ENCODE peak calls at places on chromosome 17, in four cellular contexts. F is GM23248, B is body of pancreas, D is thyroid gland. M is an unnamed sample. For H3K27me3, the result is how much of the 10 kb centered on the place peaks cover.

GRCh38 chr17:72683506-72684404 is 408.7 kb downstream of the SLC39A11 start:
- DNase-seq in F (peak), B (peak), D (peak), M (no peak)

GRCh38 chr17:384622-385194 is 32.1 kb upstream of the RPH3AL start:
- DNase-seq in F (no peak), B (no peak), D (no peak), M (no peak)

GRCh38 chr17:45313419-45313771 is 3.4 kb downstream of the MAP3K14 start:
- DNase-seq in F (no peak), B (no peak), D (no peak), M (peak)

GRCh38 chr17:81337449-81337848 is 42.3 kb upstream of the SLC38A10 start:
- DNase-seq in F (no peak), B (peak), D (peak), M (no peak)

GRCh38 chr17:18258356-18259038 is at the start of gene FLII:
- DNase-seq in F (peak), B (peak), D (peak), M (peak)

GRCh38 chr17:80942360-80943345 is 49.0 kb upstream of the CHMP6 start:
- DNase-seq in F (peak), B (peak), D (peak), M (no peak)

GRCh38 chr17:74972107-74972972 is at the start of gene HID1:
- DNase-seq in F (peak), B (peak), D (peak), M (peak)

GRCh38 chr17:40582328-40582901 is 17.1 kb upstream of the CCR7 start:
- DNase-seq in F (no peak), B (no peak), D (peak), M (no peak)

GRCh38 chr17:57425903-57426574 is 169.7 kb downstream of the MSI2 start:
- DNase-seq in F (no peak), B (no peak), D (no peak), M (no peak)

GRCh38 chr17:79746955-79747507 is 16.3 kb downstream of the ENPP7 start:
- DNase-seq in F (peak), B (no peak), D (peak), M (no peak)

GRCh38 chr17:75531724-75532090 is 6.2 kb downstream of the LLGL2 start:
- DNase-seq in F (no peak), B (no peak), D (no peak), M (no peak)

GRCh38 chr17:67400193-67400592 is 23.1 kb downstream of the PITPNC1 start:
- DNase-seq in F (no peak), B (no peak), D (no peak), M (no peak)

GRCh38 chr17:19464033-19465026 is 53.3 kb downstream of the RNF112 start:
- DNase-seq in F (peak), B (no peak), D (no peak), M (peak)

GRCh38 chr17:48745381-48746275 is 17.1 kb upstream of the HOXB13 start:
- DNase-seq in F (no peak), B (no peak), D (no peak), M (no peak)
- H3K27me3 ChIP-seq in F (half or more), B (under half), D (half or more), M (under half)

GRCh38 chr17:35167046-35167445 is 19.4 kb downstream of the UNC45B start:
- DNase-seq in F (no peak), B (no peak), D (no peak), M (no peak)

GRCh38 chr17:35169964-35170363 is 22.3 kb downstream of the UNC45B start:
- DNase-seq in F (no peak), B (no peak), D (no peak), M (no peak)

GRCh38 chr17:35166526-35166925 is 18.9 kb downstream of the UNC45B start:
- DNase-seq in F (no peak), B (no peak), D (no peak), M (no peak)

GRCh38 chr17:35164716-35165115 is 17.1 kb downstream of the UNC45B start:
- DNase-seq in F (no peak), B (no peak), D (no peak), M (no peak)

GRCh38 chr17:35167666-35168065 is 20.0 kb downstream of the UNC45B start:
- DNase-seq in F (peak), B (no peak), D (no peak), M (no peak)
- H3K27me3 ChIP-seq in F (under half), B (under half), D (under half), M (under half)

GRCh38 chr17:69320210-69320907 is 6.6 kb downstream of the ABCA5 start:
- DNase-seq in F (peak), B (no peak), D (no peak), M (no peak)
- H3K27me3 ChIP-seq in F (under half), B (under half), D (under half), M (under half)

GRCh38 chr17:77606146-77606864 is 352.2 kb upstream of the TNRC6C start:
- DNase-seq in F (no peak), B (no peak), D (no peak), M (no peak)

GRCh38 chr17:77604301-77605031 is 354.0 kb upstream of the TNRC6C start:
- DNase-seq in F (no peak), B (no peak), D (no peak), M (no peak)

GRCh38 chr17:77608431-77608830 is 350.1 kb upstream of the TNRC6C start:
- DNase-seq in F (no peak), B (no peak), D (no peak), M (no peak)

GRCh38 chr17:77607606-77608005 is 350.9 kb upstream of the TNRC6C start:
- DNase-seq in F (no peak), B (no peak), D (no peak), M (no peak)

DNA sequence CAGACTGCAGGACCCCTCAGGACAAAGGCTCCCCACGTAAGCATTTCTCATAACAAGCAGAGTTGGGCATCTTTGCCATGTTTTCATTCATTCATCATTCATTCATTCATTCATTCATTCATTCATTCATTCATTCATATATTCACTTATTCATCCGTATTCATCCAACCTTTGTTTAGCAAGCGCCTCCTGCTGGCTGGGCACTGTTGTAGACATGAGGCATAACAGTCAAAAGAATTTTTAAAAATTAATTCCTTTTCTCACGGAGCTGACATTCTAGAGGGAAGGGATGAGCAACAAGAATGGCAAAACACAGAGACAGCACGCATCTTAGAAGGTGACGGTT is 351.7 kb upstream of the TNRC6C start:
- DNase-seq in F (no peak), B (no peak), D (no peak), M (peak)
- H3K27me3 ChIP-seq in F (under half), B (under half), D (under half), M (under half)

M was measured in Karpas-422.